ENCODE peak calls at places on chromosome 5, in nine cellular contexts. Y is HepG2, O is fibroblast of lung, T is GM12878, C is IMR-90, F is neural progenitor cell, X is astrocyte, S is SK-N-SH, E is endodermal cell. N is an unnamed sample. For H3K4me1, the result is how much of the 10 kb centered on the place peaks cover.

GRCh38 chr5:136598901-136599300 is 233.6 kb upstream of the TRPC7 start:
- DNase-seq in Y (no peak), O (no peak), T (no peak), C (no peak), F (no peak), X (no peak), S (no peak), E (no peak), N (no peak)

GRCh38 chr5:72788851-72789505 is 27.5 kb upstream of the TNPO1 start:
- DNase-seq in Y (peak), O (peak), T (no peak), C (peak), F (no peak), X (peak), S (no peak), E (no peak), N (no peak)

GRCh38 chr5:17143335-17143734 is 74.1 kb upstream of the BASP1 start:
- DNase-seq in Y (no peak), O (peak), T (no peak), C (peak), F (no peak), X (no peak), S (no peak), E (no peak), N (peak)

GRCh38 chr5:501833-502184 is 22.4 kb downstream of the SLC9A3 start:
- DNase-seq in Y (no peak), O (no peak), T (no peak), C (no peak), F (no peak), X (no peak), S (no peak), E (no peak), N (no peak)

GRCh38 chr5:144183254-144183889 is 12.7 kb downstream of the KCTD16 start:
- DNase-seq in Y (no peak), O (peak), T (no peak), C (peak), F (peak), X (peak), S (peak), E (no peak), N (no peak)

GRCh38 chr5:111869681-111870080 is 112.7 kb upstream of the NREP start:
- DNase-seq in Y (no peak), O (peak), T (no peak), C (peak), F (no peak), X (no peak), S (no peak), E (no peak), N (no peak)

GRCh38 chr5:10352404-10353240 is 873 bp upstream of the MARCHF6 start:
- DNase-seq in Y (peak), O (peak), T (peak), C (peak), F (peak), X (peak), S (peak), E (no peak), N (peak)

GRCh38 chr5:89281211-89281610 is 398.2 kb upstream of the MEF2C start:
- DNase-seq in Y (no peak), O (no peak), T (no peak), C (no peak), F (no peak), X (no peak), S (no peak), E (no peak), N (no peak)

GRCh38 chr5:40991168-40991980 is 79.8 kb downstream of the MROH2B start:
- DNase-seq in Y (peak), O (peak), T (no peak), C (peak), F (no peak), X (peak), S (no peak), E (no peak), N (peak)

GRCh38 chr5:67793418-67793817 is 422.1 kb upstream of the PIK3R1 start:
- DNase-seq in Y (no peak), O (no peak), T (no peak), C (no peak), F (no peak), X (no peak), S (no peak), E (no peak), N (no peak)

GRCh38 chr5:74994791-74995190 is 57.6 kb downstream of the GCNT4 start:
- DNase-seq in Y (no peak), O (no peak), T (no peak), C (no peak), F (no peak), X (no peak), S (no peak), E (no peak), N (no peak)

GRCh38 chr5:66828551-66829421 is 232.6 kb downstream of the MAST4 start:
- DNase-seq in Y (peak), O (peak), T (no peak), C (peak), F (peak), X (peak), S (peak), E (peak), N (peak)

GRCh38 chr5:78300464-78301045 is 6.1 kb upstream of the AP3B1 start:
- DNase-seq in Y (no peak), O (peak), T (no peak), C (peak), F (no peak), X (no peak), S (no peak), E (no peak), N (no peak)
- TF ChIP-seq CTCF in Y (no peak), O (peak), T (peak), C (peak), F (peak), X (peak), S (peak), E (peak), N (no peak)

GRCh38 chr5:59037453-59038168 is 454.7 kb downstream of the RAB3C start:
- DNase-seq in Y (no peak), O (peak), T (no peak), C (no peak), F (no peak), X (no peak), S (no peak), E (no peak), N (no peak)
- H3K9ac ChIP-seq in Y (peak), O (no peak), T (no peak), C (peak), F (no peak), X (peak), S (no peak), E (no peak), N (no peak)

GRCh38 chr5:57550132-57550531 is 67.5 kb upstream of the ACTBL2 start:
- DNase-seq in Y (no peak), O (no peak), T (no peak), C (no peak), F (peak), X (no peak), S (no peak), E (peak), N (no peak)
- H3K4me1 ChIP-seq in Y (under half), O (under half), T (under half), C (under half), F (under half), X (under half), S (under half), E (under half), N (under half)

GRCh38 chr5:60395712-60396329 is 304.1 kb downstream of the DEPDC1B start:
- DNase-seq in Y (no peak), O (no peak), T (no peak), C (no peak), F (peak), X (no peak), S (no peak), E (peak), N (no peak)
- TF ChIP-seq CTCF in Y (no peak), O (peak), T (no peak), C (peak), F (peak), X (no peak), S (peak), E (peak), N (no peak)

DNA sequence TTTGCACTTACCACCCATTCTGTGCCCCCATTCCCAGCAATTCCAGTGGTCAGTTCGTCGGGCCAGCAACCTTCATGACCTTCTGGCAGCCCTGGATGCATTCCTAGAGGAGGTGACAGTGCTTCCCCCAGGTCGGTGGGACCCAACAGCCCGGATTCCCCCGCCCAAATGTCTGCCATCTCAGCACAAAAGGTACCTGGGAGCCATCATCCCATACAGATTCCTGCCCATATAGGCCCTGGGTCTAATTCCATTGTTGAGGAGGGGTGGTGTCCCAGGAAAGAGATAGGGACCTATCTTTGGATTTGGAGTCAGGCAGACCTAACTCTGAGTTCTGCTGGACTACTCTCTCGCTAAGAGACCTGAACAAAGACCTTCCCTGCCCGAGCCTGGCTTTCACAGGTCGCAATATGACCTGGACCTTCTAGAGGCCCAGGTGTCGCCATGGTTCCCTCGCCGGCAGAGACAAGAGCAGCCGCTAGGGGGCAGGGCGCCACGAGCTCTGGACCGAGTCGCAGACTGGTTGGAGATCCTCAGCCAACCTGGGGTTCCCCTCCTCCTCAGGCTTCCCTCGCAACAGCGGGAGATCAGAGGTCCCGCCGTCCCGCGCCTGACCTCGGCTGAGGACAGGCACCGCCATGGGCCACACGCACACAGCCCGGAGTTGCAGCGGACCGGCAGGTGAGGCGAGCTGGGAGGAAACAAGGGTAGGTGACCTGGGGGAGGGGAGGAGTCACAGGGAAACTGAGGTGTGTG is 3.1 kb downstream of the SLC4A9 start:
- DNase-seq in Y (peak), O (peak), T (no peak), C (peak), F (peak), X (peak), S (peak), E (peak), N (peak)
- H3K9ac ChIP-seq in Y (peak), O (no peak), T (no peak), C (peak), F (no peak), X (no peak), S (no peak), E (no peak), N (peak)

GRCh38 chr5:149526855-149527590 is 24.2 kb downstream of the CSNK1A1 start:
- DNase-seq in Y (no peak), O (no peak), T (no peak), C (no peak), F (no peak), X (no peak), S (no peak), E (no peak), N (no peak)
- H3K4me1 ChIP-seq in Y (under half), O (under half), T (under half), C (under half), F (under half), X (under half), S (under half), E (under half), N (under half)

GRCh38 chr5:84088996-84089395 is 295.7 kb downstream of the EDIL3 start:
- DNase-seq in Y (peak), O (peak), T (no peak), C (peak), F (peak), X (peak), S (peak), E (no peak), N (peak)
- TF ChIP-seq CTCF in Y (peak), O (peak), T (peak), C (peak), F (peak), X (peak), S (peak), E (peak), N (no peak)

DNA sequence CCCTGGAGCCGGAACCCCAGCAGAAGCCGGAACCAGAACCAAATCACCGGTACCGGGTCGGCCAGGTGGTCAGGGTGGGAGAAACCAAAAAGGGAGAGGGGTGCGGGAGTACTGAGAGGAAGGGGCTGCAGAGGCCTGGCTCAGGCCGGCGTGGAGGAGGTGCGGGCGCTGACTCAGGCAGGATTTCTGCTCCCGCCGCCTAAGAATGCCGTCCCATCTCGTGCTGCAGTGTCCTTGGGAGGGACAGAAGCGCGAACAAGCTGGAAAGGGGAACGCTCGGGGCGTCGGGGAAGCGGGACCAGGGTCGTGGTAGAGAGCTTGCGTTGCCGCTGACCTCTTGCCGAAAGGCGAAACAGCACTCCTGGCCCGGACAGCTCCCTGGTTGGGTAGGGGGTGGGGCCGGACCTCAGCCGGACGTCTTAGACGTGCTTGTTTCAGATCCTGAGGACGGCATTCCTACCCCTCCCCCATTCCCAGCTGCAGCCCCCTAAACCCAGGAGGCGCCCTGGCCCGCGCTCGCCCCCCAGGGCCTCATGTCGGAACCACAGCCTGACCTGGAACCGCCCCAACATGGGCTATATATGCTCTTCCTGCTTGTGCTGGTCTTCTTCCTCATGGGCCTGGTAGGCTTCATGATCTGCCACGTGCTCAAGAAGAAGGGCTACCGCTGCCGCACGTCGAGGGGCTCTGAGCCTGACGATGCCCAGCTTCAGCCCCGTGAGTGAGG is 1.1 kb downstream of the RELL2 start:
- DNase-seq in Y (peak), O (peak), T (no peak), C (peak), F (peak), X (peak), S (peak), E (peak), N (peak)
- H3K9ac ChIP-seq in Y (peak), O (peak), T (peak), C (no peak), F (no peak), X (peak), S (peak), E (peak), N (peak)

GRCh38 chr5:139633295-139634027 is 14.7 kb upstream of the CXXC5 start:
- DNase-seq in Y (peak), O (peak), T (no peak), C (peak), F (peak), X (no peak), S (peak), E (peak), N (peak)

GRCh38 chr5:139635606-139636206 is 12.4 kb upstream of the CXXC5 start:
- DNase-seq in Y (peak), O (peak), T (no peak), C (peak), F (peak), X (peak), S (peak), E (peak), N (peak)

GRCh38 chr5:139635191-139635590 is 13.0 kb upstream of the CXXC5 start:
- DNase-seq in Y (no peak), O (no peak), T (no peak), C (no peak), F (no peak), X (no peak), S (no peak), E (no peak), N (no peak)

GRCh38 chr5:139634541-139634940 is 13.6 kb upstream of the CXXC5 start:
- DNase-seq in Y (no peak), O (no peak), T (no peak), C (no peak), F (no peak), X (no peak), S (no peak), E (no peak), N (no peak)

GRCh38 chr5:139634028-139634325 is 14.2 kb upstream of the CXXC5 start:
- DNase-seq in Y (no peak), O (no peak), T (no peak), C (no peak), F (no peak), X (no peak), S (no peak), E (no peak), N (no peak)
- H3K4me1 ChIP-seq in Y (half or more), O (under half), T (half or more), C (under half), F (under half), X (under half), S (under half), E (under half), N (under half)

N was measured in colonic mucosa.